ENCODE peak calls at places on chromosomes 13 and 19, in eight cellular contexts. L is T-helper 2 cell; O is cerebellar nuclear complex; U is dermis microvascular lymphatic vessel endothelial cell; Y is SW 1271; C is AG08396; J is stimulated activated CD8-positive, alpha-beta memory T cell treated with anti-CD3 and anti-CD28 coated beads, Interleukin-7, amount 100 ng/mL, for 48 hours; X is lower leg skin. G is an unnamed sample.

GRCh38 chr13:71882120-71882519 is 15.1 kb upstream of the DACH1 start:
- DNase-seq in O (no peak), J (no peak), X (no peak), L (no peak), C (no peak), U (no peak), Y (no peak), G (no peak)

GRCh38 chr13:31236211-31236786 is 36.5 kb downstream of the B3GLCT start:
- DNase-seq in Y (peak), C (peak), X (no peak), U (peak), J (no peak), O (no peak), L (no peak), G (no peak)

GRCh38 chr13:43357435-43358065 is 334.2 kb downstream of the DNAJC15 start:
- DNase-seq in U (no peak), O (no peak), L (no peak), X (no peak), C (no peak), J (no peak), Y (no peak), G (no peak)

GRCh38 chr19:48900477-48901452 is 653 bp downstream of the NUCB1 start:
- DNase-seq in J (no peak), Y (peak), U (no peak), L (no peak), C (peak), X (peak), O (no peak), G (no peak)

GRCh38 chr19:20471441-20471840 is 94.1 kb downstream of the ZNF737 start:
- DNase-seq in J (no peak), O (no peak), U (no peak), Y (no peak), C (no peak), X (peak), L (no peak), G (no peak)

GRCh38 chr19:50016225-50016807 is 8.9 kb downstream of the VRK3 start:
- DNase-seq in X (no peak), U (no peak), C (no peak), J (no peak), L (no peak), Y (no peak), O (no peak), G (no peak)

GRCh38 chr13:30702006-30702405 is 33.3 kb upstream of the ALOX5AP start:
- DNase-seq in L (no peak), C (no peak), Y (no peak), U (no peak), J (no peak), X (no peak), O (no peak), G (no peak)

GRCh38 chr13:27922974-27923612 is 3.3 kb downstream of the PDX1 start:
- DNase-seq in J (no peak), O (no peak), L (no peak), U (no peak), Y (no peak), C (no peak), X (peak), G (no peak)

GRCh38 chr19:57648336-57649003 is 15.5 kb downstream of the ZNF211 start:
- DNase-seq in C (no peak), O (no peak), J (no peak), L (no peak), U (no peak), X (no peak), Y (no peak), G (no peak)

GRCh38 chr13:45718992-45719391 is 16.9 kb downstream of the CBY2 start:
- DNase-seq in Y (no peak), U (no peak), X (no peak), L (no peak), J (no peak), C (no peak), O (no peak), G (no peak)

GRCh38 chr19:17755977-17756670 is 4.8 kb downstream of the FCHO1 start:
- DNase-seq in X (no peak), Y (peak), C (no peak), J (no peak), U (no peak), O (no peak), L (no peak), G (no peak)

GRCh38 chr13:41231786-41232185 is 31.6 kb downstream of the MTRF1 start:
- DNase-seq in C (no peak), O (no peak), L (no peak), U (no peak), J (no peak), X (no peak), Y (no peak), G (no peak)

GRCh38 chr19:42831221-42832019 is 48.1 kb downstream of the PSG1 start:
- DNase-seq in X (no peak), Y (no peak), J (no peak), L (no peak), U (no peak), O (no peak), C (no peak), G (no peak)

GRCh38 chr19:14487370-14488125 is 8.4 kb downstream of the GIPC1 start:
- DNase-seq in O (no peak), C (no peak), U (no peak), X (no peak), L (no peak), J (no peak), Y (no peak), G (no peak)

GRCh38 chr19:11094520-11094894 is 5.2 kb downstream of the LDLR start:
- DNase-seq in J (no peak), Y (no peak), C (no peak), U (no peak), X (no peak), O (no peak), L (no peak), G (no peak)

GRCh38 chr19:38251564-38252051 is 4.6 kb downstream of the PPP1R14A start:
- DNase-seq in O (no peak), C (no peak), L (no peak), J (no peak), U (no peak), Y (no peak), X (no peak), G (no peak)

GRCh38 chr13:44078806-44079378 is 199.2 kb downstream of the LACC1 start:
- DNase-seq in C (no peak), L (no peak), J (no peak), U (no peak), X (no peak), Y (no peak), O (no peak), G (no peak)

GRCh38 chr13:28716511-28716910 is 2.3 kb downstream of the SLC46A3 start:
- DNase-seq in C (peak), O (no peak), L (no peak), U (no peak), X (no peak), J (no peak), Y (peak), G (no peak)

GRCh38 chr13:52665325-52665724 is 12.7 kb downstream of the SUGT1 start:
- DNase-seq in U (peak), X (no peak), O (no peak), Y (peak), C (no peak), J (no peak), L (peak), G (no peak)

GRCh38 chr13:27367570-27367969 is 56.8 kb upstream of the GTF3A start:
- DNase-seq in L (no peak), Y (no peak), J (no peak), O (no peak), X (no peak), C (no peak), U (no peak), G (no peak)

GRCh38 chr13:82647540-82647939 is 1234.7 kb downstream of the SLITRK1 start:
- DNase-seq in X (peak), L (no peak), O (no peak), U (no peak), Y (no peak), C (no peak), J (no peak), G (no peak)

GRCh38 chr19:2355168-2356035 is 4.7 kb upstream of the TMPRSS9 start:
- DNase-seq in L (no peak), C (peak), U (no peak), J (no peak), X (no peak), O (no peak), Y (no peak), G (no peak)

GRCh38 chr13:51194942-51195341 is 27.3 kb upstream of the FAM124A start:
- DNase-seq in C (no peak), Y (no peak), U (no peak), O (no peak), X (no peak), J (no peak), L (no peak), G (no peak)

GRCh38 chr13:28754698-28755545 is 36.2 kb upstream of the SLC46A3 start:
- DNase-seq in L (no peak), X (no peak), Y (no peak), J (no peak), C (peak), U (no peak), O (no peak), G (no peak)

GRCh38 chr19:31152906-31153305 is 196.3 kb downstream of the TSHZ3 start:
- DNase-seq in U (no peak), C (peak), L (no peak), J (no peak), Y (no peak), O (no peak), X (no peak), G (no peak)

GRCh38 chr19:33226550-33227241 is 1.0 kb upstream of the SLC7A10 start:
- DNase-seq in L (no peak), X (no peak), C (no peak), Y (no peak), O (no peak), U (no peak), J (no peak), G (no peak)

GRCh38 chr19:45801603-45802175 is 9.0 kb upstream of the DMWD start:
- DNase-seq in L (no peak), Y (no peak), U (no peak), X (no peak), O (no peak), J (no peak), C (no peak), G (no peak)

GRCh38 chr13:21735621-21736401 is 64.9 kb downstream of the FGF9 start:
- DNase-seq in L (no peak), C (peak), U (no peak), J (no peak), O (peak), X (no peak), Y (no peak), G (no peak)

GRCh38 chr13:19587635-19588300 is 26.4 kb upstream of the TPTE2 start:
- DNase-seq in L (no peak), J (no peak), X (peak), U (no peak), Y (peak), O (no peak), C (peak), G (no peak)

GRCh38 chr19:11064831-11065303 is 24.4 kb upstream of the LDLR start:
- DNase-seq in L (no peak), X (no peak), C (peak), Y (peak), O (no peak), U (no peak), J (no peak), G (no peak)

G was measured in activated T-helper 9 cell treated with anti-CD3 and anti-CD28 coated beads, Interleukin-2, amount 50 U/mL, for 16 hours.